ENCODE peak calls at places on chromosomes 5 and 9, in six cellular contexts. J, M, Q, I, E and F are unnamed samples.
A peak's percentile ranks its signal among the peaks of the same experiment; 100 is the strongest.

GRCh38 chr9:90142580-90142979 is 500.0 kb downstream of the DIRAS2 start:
- DNase-seq in M (peak; percentile 64), E (peak; percentile 68), I (peak; percentile 39), Q (peak; percentile 62), J (peak; percentile 22), F (peak; percentile 61)

GRCh38 chr9:26789959-26790358 is 102.6 kb downstream of the CAAP1 start:
- DNase-seq in J (peak; percentile 55), I (no peak), M (no peak), E (no peak), Q (no peak), F (no peak)

GRCh38 chr9:129682381-129682780 is 16.9 kb downstream of the PRRX2 start:
- DNase-seq in M (no peak), Q (no peak), J (no peak), E (no peak), I (no peak), F (no peak)

GRCh38 chr9:101462558-101462957 is 27.0 kb upstream of the ALDOB start:
- DNase-seq in J (no peak), Q (no peak), E (no peak), M (no peak), I (no peak), F (no peak)

GRCh38 chr9:101254733-101255473 is 129.9 kb downstream of the BAAT start:
- DNase-seq in E (no peak), I (no peak), J (no peak), Q (no peak), M (no peak), F (no peak)

GRCh38 chr9:6938447-6938846 is 180.7 kb downstream of the KDM4C start:
- DNase-seq in Q (no peak), I (no peak), E (peak; percentile 13), M (no peak), J (no peak), F (no peak)

GRCh38 chr9:20319241-20319640 is 303.1 kb downstream of the MLLT3 start:
- DNase-seq in E (no peak), I (no peak), Q (no peak), J (no peak), M (no peak), F (no peak)

GRCh38 chr5:135561266-135561665 is 17.5 kb downstream of the CXCL14 start:
- DNase-seq in I (no peak), M (no peak), E (no peak), J (no peak), Q (no peak), F (no peak)

GRCh38 chr5:32206053-32206452 is 31.9 kb upstream of the GOLPH3 start:
- DNase-seq in J (no peak), Q (no peak), E (no peak), M (no peak), I (no peak), F (no peak)

GRCh38 chr9:134163374-134164196 is 779 bp downstream of the RNU6ATAC start:
- DNase-seq in E (no peak), J (no peak), Q (peak; percentile 36), M (peak; percentile 85), I (peak; percentile 80), F (peak; percentile 60)

GRCh38 chr5:173201636-173202265 is 33.3 kb downstream of the NKX2-5 start:
- DNase-seq in E (no peak), J (peak; percentile 92), Q (no peak), M (peak; percentile 62), I (no peak), F (no peak)

GRCh38 chr5:75048457-75048953 is 3.9 kb downstream of the GCNT4 start:
- DNase-seq in M (no peak), J (no peak), Q (no peak), I (no peak), E (no peak), F (no peak)

GRCh38 chr5:129460951-129461815 is 1.1 kb downstream of the ADAMTS19 start:
- DNase-seq in Q (peak; percentile 39), M (peak; percentile 75), I (peak; percentile 60), J (peak; percentile 27), E (no peak), F (peak; percentile 81)

GRCh38 chr5:53917095-53917494 is 356.7 kb downstream of the NDUFS4 start:
- DNase-seq in J (peak; percentile 55), E (no peak), M (no peak), Q (no peak), I (no peak), F (no peak)

GRCh38 chr9:97696025-97696822 is 916 bp downstream of the XPA start:
- DNase-seq in M (no peak), I (no peak), J (no peak), Q (no peak), E (no peak), F (no peak)

GRCh38 chr5:14584848-14585247 is 3.3 kb downstream of the OTULINL start:
- DNase-seq in Q (no peak), M (peak; percentile 43), E (no peak), I (no peak), J (no peak), F (no peak)

GRCh38 chr5:154390746-154391359 is 54.9 kb upstream of the SAP30L start:
- DNase-seq in I (no peak), J (no peak), Q (no peak), E (no peak), M (no peak), F (no peak)

GRCh38 chr5:40027395-40027794 is 602.6 kb upstream of the DAB2 start:
- DNase-seq in I (no peak), E (no peak), J (no peak), Q (no peak), M (no peak), F (no peak)

GRCh38 chr5:139137703-139138102 is 60.5 kb downstream of the SIL1 start:
- DNase-seq in M (no peak), E (no peak), I (no peak), J (no peak), Q (no peak), F (peak; percentile 12)

GRCh38 chr5:73424489-73425102 is 24.0 kb downstream of the FOXD1 start:
- DNase-seq in M (no peak), J (no peak), I (no peak), E (no peak), Q (no peak), F (no peak)

GRCh38 chr5:73418244-73418691 is 30.3 kb downstream of the FOXD1 start:
- DNase-seq in M (no peak), Q (no peak), E (no peak), J (no peak), I (no peak), F (no peak)

GRCh38 chr5:73419414-73420390 is 28.9 kb downstream of the FOXD1 start:
- DNase-seq in E (peak; percentile 72), Q (peak; percentile 36), M (no peak), I (no peak), J (no peak), F (peak; percentile 34)

GRCh38 chr5:73426034-73426433 is 22.5 kb downstream of the FOXD1 start:
- DNase-seq in M (no peak), J (no peak), I (no peak), E (no peak), Q (no peak), F (no peak)

DNA sequence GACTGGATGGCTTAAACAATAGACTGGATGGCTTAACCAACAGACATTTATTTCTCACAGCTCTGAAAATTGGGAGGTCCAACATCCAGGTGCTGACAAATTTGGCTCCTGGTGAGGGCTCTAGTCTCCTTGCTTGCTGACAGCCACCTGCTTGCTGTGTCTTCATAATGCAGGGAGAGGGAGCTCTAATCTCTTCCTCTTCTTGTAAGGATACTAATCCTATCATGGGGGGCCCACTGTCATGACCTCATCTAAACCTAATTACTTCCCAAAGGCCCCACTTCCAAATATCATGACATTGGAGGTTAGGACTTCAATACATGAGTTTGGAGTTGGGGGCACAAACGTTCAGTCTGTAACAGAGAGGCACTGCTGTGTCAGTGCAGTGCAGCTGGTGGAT is 26.4 kb downstream of the FOXD1 start:
- DNase-seq in E (no peak), I (no peak), J (no peak), M (no peak), Q (no peak), F (no peak)
- TF ChIP-seq CTCF in E (no peak), I (no peak), J (no peak), M (no peak), Q (no peak), F (no peak)

GRCh38 chr5:151313357-151313756 is 9.8 kb upstream of the SLC36A3 start:
- DNase-seq in I (no peak), M (no peak), J (no peak), Q (no peak), E (no peak), F (no peak)

GRCh38 chr5:151315998-151316597 is 12.5 kb upstream of the SLC36A3 start:
- DNase-seq in M (peak; percentile 96), J (peak; percentile 86), I (peak; percentile 87), Q (peak; percentile 77), E (peak; percentile 85), F (peak; percentile 80)

GRCh38 chr5:151320481-151320880 is 16.9 kb upstream of the SLC36A3 start:
- DNase-seq in E (no peak), M (no peak), I (no peak), Q (no peak), J (no peak), F (no peak)

DNA sequence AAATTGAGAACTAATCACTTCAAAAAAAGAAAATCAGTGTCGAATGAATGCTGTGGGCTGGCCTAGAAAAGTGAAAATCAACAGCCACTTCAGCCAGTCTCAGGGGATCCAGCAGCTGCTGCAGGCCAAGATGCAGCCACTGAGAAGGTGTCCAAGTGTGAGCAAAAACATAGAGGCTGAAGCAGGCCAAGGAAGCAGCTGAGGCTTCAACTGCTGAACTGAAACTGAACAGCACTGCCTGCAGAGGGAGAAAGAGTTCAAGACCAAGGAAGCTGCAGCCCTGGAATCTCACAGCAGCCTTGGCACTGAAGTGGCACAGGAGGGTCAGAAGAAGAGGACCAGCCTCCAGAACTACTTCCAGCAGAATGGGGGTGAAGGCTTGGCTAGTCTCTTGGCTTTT is 15.8 kb upstream of the SLC36A3 start:
- DNase-seq in E (peak; percentile 21), I (no peak), M (peak; percentile 54), J (no peak), Q (no peak), F (peak; percentile 6)
- TF ChIP-seq CTCF in E (no peak), I (no peak), M (no peak), J (no peak), Q (peak; percentile 29), F (no peak)

DNA sequence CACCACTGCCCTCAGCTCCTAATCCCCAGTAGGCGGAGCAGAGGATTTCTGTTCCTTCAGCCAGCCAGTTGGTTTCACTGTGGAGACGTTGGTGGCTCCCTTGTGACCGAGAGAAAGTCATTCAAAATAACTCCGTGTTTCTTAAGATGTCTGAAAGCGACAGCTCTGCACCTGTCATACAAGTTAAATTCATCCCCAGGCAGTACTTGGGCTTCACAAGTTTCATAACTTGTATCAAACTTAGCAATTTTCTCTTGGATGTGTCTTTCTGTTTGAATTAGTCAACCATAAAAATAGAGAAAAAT is 410 bp upstream of the CDKN2B start:
- DNase-seq in I (no peak), J (no peak), M (no peak), Q (no peak), E (no peak), F (no peak)
- TF ChIP-seq CTCF in I (no peak), J (no peak), M (peak; percentile 22), Q (no peak), E (no peak), F (no peak)

DNA sequence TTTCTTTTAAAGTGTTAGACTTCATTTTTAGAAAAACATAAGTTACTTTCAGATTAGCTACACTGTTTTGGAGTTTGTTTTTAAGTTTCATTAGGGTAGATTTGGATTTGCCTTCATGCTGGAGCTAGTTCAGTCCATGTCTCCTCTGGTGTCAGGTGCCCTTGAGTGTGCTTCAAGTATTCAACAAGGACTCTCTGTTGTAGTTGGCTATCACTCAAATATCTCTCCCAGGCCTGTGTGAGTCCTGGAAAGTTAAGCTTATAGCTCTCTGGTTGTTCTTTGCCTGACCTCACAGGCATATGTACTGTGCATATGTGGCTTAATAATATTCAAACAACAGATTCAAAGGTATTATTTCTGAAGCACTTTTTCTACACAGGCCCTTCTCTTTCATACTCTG is 45.4 kb downstream of the PTBP3 start:
- DNase-seq in J (no peak), E (no peak), I (no peak), Q (no peak), M (no peak), F (no peak)
- TF ChIP-seq CTCF in J (no peak), E (no peak), I (no peak), Q (no peak), M (no peak), F (no peak)